ENCODE peak calls at places on chromosome 18, in seven cellular contexts. One of them, this sample, is unnamed.

GRCh38 chr18:28123401-28124030 is 53.4 kb downstream of the CDH2 start:
- DNase-seq in activated gamma-delta T cell: no peak
- DNase-seq in stimulated activated CD4-positive, alpha-beta T cell treated with anti-CD3 and anti-CD28 coated beads, Interleukin-4, amount 100 ng/mL, for 24 hours: no peak
- DNase-seq in NCI-H1105 treated with DMSO at 0.1 percent for 48 hours: no peak
- DNase-seq in thyroid gland: no peak
- DNase-seq in NCI-H2081: no peak
- DNase-seq in body of pancreas: no peak
- DNase-seq in this sample: no peak

GRCh38 chr18:22962004-22962403 is 28.9 kb downstream of the RBBP8 start:
- DNase-seq in activated gamma-delta T cell: no peak
- DNase-seq in stimulated activated CD4-positive, alpha-beta T cell treated with anti-CD3 and anti-CD28 coated beads, Interleukin-4, amount 100 ng/mL, for 24 hours: no peak
- DNase-seq in NCI-H1105 treated with DMSO at 0.1 percent for 48 hours: no peak
- DNase-seq in thyroid gland: no peak
- DNase-seq in NCI-H2081: no peak
- DNase-seq in body of pancreas: no peak
- DNase-seq in this sample: no peak

GRCh38 chr18:38644875-38645641 is 1079.5 kb upstream of the CELF4 start:
- DNase-seq in activated gamma-delta T cell: no peak
- DNase-seq in stimulated activated CD4-positive, alpha-beta T cell treated with anti-CD3 and anti-CD28 coated beads, Interleukin-4, amount 100 ng/mL, for 24 hours: no peak
- DNase-seq in NCI-H1105 treated with DMSO at 0.1 percent for 48 hours: no peak
- DNase-seq in thyroid gland: no peak
- DNase-seq in NCI-H2081: no peak
- DNase-seq in body of pancreas: no peak
- DNase-seq in this sample: no peak

GRCh38 chr18:78814766-78815165 is 164.9 kb upstream of the SALL3 start:
- DNase-seq in activated gamma-delta T cell: no peak
- DNase-seq in stimulated activated CD4-positive, alpha-beta T cell treated with anti-CD3 and anti-CD28 coated beads, Interleukin-4, amount 100 ng/mL, for 24 hours: no peak
- DNase-seq in NCI-H1105 treated with DMSO at 0.1 percent for 48 hours: no peak
- DNase-seq in thyroid gland: peak; percentile 24
- DNase-seq in NCI-H2081: no peak
- DNase-seq in body of pancreas: no peak
- DNase-seq in this sample: no peak

GRCh38 chr18:31497711-31498449 is at the start of gene DSG2:
- DNase-seq in activated gamma-delta T cell: peak; percentile 10
- DNase-seq in stimulated activated CD4-positive, alpha-beta T cell treated with anti-CD3 and anti-CD28 coated beads, Interleukin-4, amount 100 ng/mL, for 24 hours: no peak
- DNase-seq in NCI-H1105 treated with DMSO at 0.1 percent for 48 hours: peak; percentile 30
- DNase-seq in thyroid gland: peak; percentile 91
- DNase-seq in NCI-H2081: peak; percentile 68
- DNase-seq in body of pancreas: peak; percentile 90
- DNase-seq in this sample: no peak

GRCh38 chr18:28412521-28412920 is 235.6 kb upstream of the CDH2 start:
- DNase-seq in activated gamma-delta T cell: no peak
- DNase-seq in stimulated activated CD4-positive, alpha-beta T cell treated with anti-CD3 and anti-CD28 coated beads, Interleukin-4, amount 100 ng/mL, for 24 hours: no peak
- DNase-seq in NCI-H1105 treated with DMSO at 0.1 percent for 48 hours: no peak
- DNase-seq in thyroid gland: no peak
- DNase-seq in NCI-H2081: no peak
- DNase-seq in body of pancreas: no peak
- DNase-seq in this sample: no peak

GRCh38 chr18:23650963-23651927 is 11.5 kb downstream of the ANKRD29 start:
- DNase-seq in activated gamma-delta T cell: no peak
- DNase-seq in stimulated activated CD4-positive, alpha-beta T cell treated with anti-CD3 and anti-CD28 coated beads, Interleukin-4, amount 100 ng/mL, for 24 hours: no peak
- DNase-seq in NCI-H1105 treated with DMSO at 0.1 percent for 48 hours: no peak
- DNase-seq in thyroid gland: no peak
- DNase-seq in NCI-H2081: no peak
- DNase-seq in body of pancreas: no peak
- DNase-seq in this sample: peak; percentile 52

GRCh38 chr18:58788470-58788869 is 76.2 kb upstream of the ZNF532 start:
- DNase-seq in activated gamma-delta T cell: no peak
- DNase-seq in stimulated activated CD4-positive, alpha-beta T cell treated with anti-CD3 and anti-CD28 coated beads, Interleukin-4, amount 100 ng/mL, for 24 hours: no peak
- DNase-seq in NCI-H1105 treated with DMSO at 0.1 percent for 48 hours: no peak
- DNase-seq in thyroid gland: no peak
- DNase-seq in NCI-H2081: no peak
- DNase-seq in body of pancreas: no peak
- DNase-seq in this sample: no peak

GRCh38 chr18:28366667-28367066 is 189.7 kb upstream of the CDH2 start:
- DNase-seq in activated gamma-delta T cell: no peak
- DNase-seq in stimulated activated CD4-positive, alpha-beta T cell treated with anti-CD3 and anti-CD28 coated beads, Interleukin-4, amount 100 ng/mL, for 24 hours: no peak
- DNase-seq in NCI-H1105 treated with DMSO at 0.1 percent for 48 hours: no peak
- DNase-seq in thyroid gland: no peak
- DNase-seq in NCI-H2081: no peak
- DNase-seq in body of pancreas: no peak
- DNase-seq in this sample: peak; percentile 17

GRCh38 chr18:22273101-22274039 is 104.0 kb downstream of the GATA6 start:
- DNase-seq in activated gamma-delta T cell: no peak
- DNase-seq in stimulated activated CD4-positive, alpha-beta T cell treated with anti-CD3 and anti-CD28 coated beads, Interleukin-4, amount 100 ng/mL, for 24 hours: no peak
- DNase-seq in NCI-H1105 treated with DMSO at 0.1 percent for 48 hours: no peak
- DNase-seq in thyroid gland: no peak
- DNase-seq in NCI-H2081: no peak
- DNase-seq in body of pancreas: no peak
- DNase-seq in this sample: no peak

GRCh38 chr18:77400561-77400960 is 150.9 kb downstream of the GALR1 start:
- DNase-seq in activated gamma-delta T cell: no peak
- DNase-seq in stimulated activated CD4-positive, alpha-beta T cell treated with anti-CD3 and anti-CD28 coated beads, Interleukin-4, amount 100 ng/mL, for 24 hours: no peak
- DNase-seq in NCI-H1105 treated with DMSO at 0.1 percent for 48 hours: no peak
- DNase-seq in thyroid gland: no peak
- DNase-seq in NCI-H2081: no peak
- DNase-seq in body of pancreas: no peak
- DNase-seq in this sample: no peak

GRCh38 chr18:46062781-46063180 is 9.3 kb downstream of the PSTPIP2 start:
- DNase-seq in activated gamma-delta T cell: no peak
- DNase-seq in stimulated activated CD4-positive, alpha-beta T cell treated with anti-CD3 and anti-CD28 coated beads, Interleukin-4, amount 100 ng/mL, for 24 hours: no peak
- DNase-seq in NCI-H1105 treated with DMSO at 0.1 percent for 48 hours: no peak
- DNase-seq in thyroid gland: no peak
- DNase-seq in NCI-H2081: no peak
- DNase-seq in body of pancreas: no peak
- DNase-seq in this sample: no peak

GRCh38 chr18:30908381-30908780 is 134.2 kb downstream of the DSC3 start:
- DNase-seq in activated gamma-delta T cell: no peak
- DNase-seq in stimulated activated CD4-positive, alpha-beta T cell treated with anti-CD3 and anti-CD28 coated beads, Interleukin-4, amount 100 ng/mL, for 24 hours: no peak
- DNase-seq in NCI-H1105 treated with DMSO at 0.1 percent for 48 hours: no peak
- DNase-seq in thyroid gland: no peak
- DNase-seq in NCI-H2081: no peak
- DNase-seq in body of pancreas: no peak
- DNase-seq in this sample: no peak

GRCh38 chr18:36568487-36568886 is 260.3 kb downstream of the TPGS2 start:
- DNase-seq in activated gamma-delta T cell: no peak
- DNase-seq in stimulated activated CD4-positive, alpha-beta T cell treated with anti-CD3 and anti-CD28 coated beads, Interleukin-4, amount 100 ng/mL, for 24 hours: no peak
- DNase-seq in NCI-H1105 treated with DMSO at 0.1 percent for 48 hours: no peak
- DNase-seq in thyroid gland: no peak
- DNase-seq in NCI-H2081: no peak
- DNase-seq in body of pancreas: no peak
- DNase-seq in this sample: no peak

GRCh38 chr18:49241852-49242251 is 218.6 kb downstream of the DYM start:
- DNase-seq in activated gamma-delta T cell: no peak
- DNase-seq in stimulated activated CD4-positive, alpha-beta T cell treated with anti-CD3 and anti-CD28 coated beads, Interleukin-4, amount 100 ng/mL, for 24 hours: no peak
- DNase-seq in NCI-H1105 treated with DMSO at 0.1 percent for 48 hours: no peak
- DNase-seq in thyroid gland: no peak
- DNase-seq in NCI-H2081: no peak
- DNase-seq in body of pancreas: no peak
- DNase-seq in this sample: no peak

GRCh38 chr18:2609604-2610003 is 38.2 kb downstream of the NDC80 start:
- DNase-seq in activated gamma-delta T cell: no peak
- DNase-seq in stimulated activated CD4-positive, alpha-beta T cell treated with anti-CD3 and anti-CD28 coated beads, Interleukin-4, amount 100 ng/mL, for 24 hours: no peak
- DNase-seq in NCI-H1105 treated with DMSO at 0.1 percent for 48 hours: no peak
- DNase-seq in thyroid gland: no peak
- DNase-seq in NCI-H2081: no peak
- DNase-seq in body of pancreas: no peak
- DNase-seq in this sample: no peak

GRCh38 chr18:32877371-32877770 is 104.5 kb upstream of the KLHL14 start:
- DNase-seq in activated gamma-delta T cell: no peak
- DNase-seq in stimulated activated CD4-positive, alpha-beta T cell treated with anti-CD3 and anti-CD28 coated beads, Interleukin-4, amount 100 ng/mL, for 24 hours: no peak
- DNase-seq in NCI-H1105 treated with DMSO at 0.1 percent for 48 hours: no peak
- DNase-seq in thyroid gland: no peak
- DNase-seq in NCI-H2081: no peak
- DNase-seq in body of pancreas: no peak
- DNase-seq in this sample: no peak

GRCh38 chr18:54716586-54716985 is 111.7 kb upstream of the RAB27B start:
- DNase-seq in activated gamma-delta T cell: no peak
- DNase-seq in stimulated activated CD4-positive, alpha-beta T cell treated with anti-CD3 and anti-CD28 coated beads, Interleukin-4, amount 100 ng/mL, for 24 hours: no peak
- DNase-seq in NCI-H1105 treated with DMSO at 0.1 percent for 48 hours: no peak
- DNase-seq in thyroid gland: no peak
- DNase-seq in NCI-H2081: no peak
- DNase-seq in body of pancreas: peak; percentile 50
- DNase-seq in this sample: no peak

GRCh38 chr18:58671941-58672565 is 788 bp downstream of the MALT1 start:
- DNase-seq in activated gamma-delta T cell: no peak
- DNase-seq in stimulated activated CD4-positive, alpha-beta T cell treated with anti-CD3 and anti-CD28 coated beads, Interleukin-4, amount 100 ng/mL, for 24 hours: no peak
- DNase-seq in NCI-H1105 treated with DMSO at 0.1 percent for 48 hours: peak; percentile 50
- DNase-seq in thyroid gland: no peak
- DNase-seq in NCI-H2081: no peak
- DNase-seq in body of pancreas: no peak
- DNase-seq in this sample: no peak

GRCh38 chr18:45334188-45334587 is 281.1 kb upstream of the SLC14A2 start:
- DNase-seq in activated gamma-delta T cell: no peak
- DNase-seq in stimulated activated CD4-positive, alpha-beta T cell treated with anti-CD3 and anti-CD28 coated beads, Interleukin-4, amount 100 ng/mL, for 24 hours: no peak
- DNase-seq in NCI-H1105 treated with DMSO at 0.1 percent for 48 hours: no peak
- DNase-seq in thyroid gland: no peak
- DNase-seq in NCI-H2081: no peak
- DNase-seq in body of pancreas: no peak
- DNase-seq in this sample: no peak

GRCh38 chr18:73549236-73549635 is 598.4 kb downstream of the FBXO15 start:
- DNase-seq in activated gamma-delta T cell: no peak
- DNase-seq in stimulated activated CD4-positive, alpha-beta T cell treated with anti-CD3 and anti-CD28 coated beads, Interleukin-4, amount 100 ng/mL, for 24 hours: no peak
- DNase-seq in NCI-H1105 treated with DMSO at 0.1 percent for 48 hours: no peak
- DNase-seq in thyroid gland: no peak
- DNase-seq in NCI-H2081: peak; percentile 5
- DNase-seq in body of pancreas: no peak
- DNase-seq in this sample: no peak

GRCh38 chr18:11808001-11808855 is 43.0 kb upstream of the CHMP1B start:
- DNase-seq in activated gamma-delta T cell: no peak
- DNase-seq in stimulated activated CD4-positive, alpha-beta T cell treated with anti-CD3 and anti-CD28 coated beads, Interleukin-4, amount 100 ng/mL, for 24 hours: no peak
- DNase-seq in NCI-H1105 treated with DMSO at 0.1 percent for 48 hours: no peak
- DNase-seq in thyroid gland: no peak
- DNase-seq in NCI-H2081: no peak
- DNase-seq in body of pancreas: no peak
- DNase-seq in this sample: no peak

GRCh38 chr18:48818329-48819254 is 132.2 kb downstream of the SMAD7 start:
- DNase-seq in activated gamma-delta T cell: no peak
- DNase-seq in stimulated activated CD4-positive, alpha-beta T cell treated with anti-CD3 and anti-CD28 coated beads, Interleukin-4, amount 100 ng/mL, for 24 hours: peak; percentile 2
- DNase-seq in NCI-H1105 treated with DMSO at 0.1 percent for 48 hours: no peak
- DNase-seq in thyroid gland: no peak
- DNase-seq in NCI-H2081: no peak
- DNase-seq in body of pancreas: no peak
- DNase-seq in this sample: peak; percentile 52

GRCh38 chr18:55811964-55812363 is 224.0 kb upstream of the TCF4 start:
- DNase-seq in activated gamma-delta T cell: no peak
- DNase-seq in stimulated activated CD4-positive, alpha-beta T cell treated with anti-CD3 and anti-CD28 coated beads, Interleukin-4, amount 100 ng/mL, for 24 hours: no peak
- DNase-seq in NCI-H1105 treated with DMSO at 0.1 percent for 48 hours: no peak
- DNase-seq in thyroid gland: no peak
- DNase-seq in NCI-H2081: no peak
- DNase-seq in body of pancreas: no peak
- DNase-seq in this sample: no peak

GRCh38 chr18:45951021-45951714 is 16.0 kb downstream of the EPG5 start:
- DNase-seq in activated gamma-delta T cell: no peak
- DNase-seq in stimulated activated CD4-positive, alpha-beta T cell treated with anti-CD3 and anti-CD28 coated beads, Interleukin-4, amount 100 ng/mL, for 24 hours: no peak
- DNase-seq in NCI-H1105 treated with DMSO at 0.1 percent for 48 hours: no peak
- DNase-seq in thyroid gland: no peak
- DNase-seq in NCI-H2081: no peak
- DNase-seq in body of pancreas: no peak
- DNase-seq in this sample: no peak

GRCh38 chr18:55844373-55844772 is 256.4 kb upstream of the TCF4 start:
- DNase-seq in activated gamma-delta T cell: no peak
- DNase-seq in stimulated activated CD4-positive, alpha-beta T cell treated with anti-CD3 and anti-CD28 coated beads, Interleukin-4, amount 100 ng/mL, for 24 hours: no peak
- DNase-seq in NCI-H1105 treated with DMSO at 0.1 percent for 48 hours: no peak
- DNase-seq in thyroid gland: no peak
- DNase-seq in NCI-H2081: no peak
- DNase-seq in body of pancreas: no peak
- DNase-seq in this sample: no peak

GRCh38 chr18:3217930-3218647 is 1.7 kb downstream of the MYOM1 start:
- DNase-seq in activated gamma-delta T cell: no peak
- DNase-seq in stimulated activated CD4-positive, alpha-beta T cell treated with anti-CD3 and anti-CD28 coated beads, Interleukin-4, amount 100 ng/mL, for 24 hours: no peak
- DNase-seq in NCI-H1105 treated with DMSO at 0.1 percent for 48 hours: no peak
- DNase-seq in thyroid gland: no peak
- DNase-seq in NCI-H2081: no peak
- DNase-seq in body of pancreas: peak; percentile 75
- DNase-seq in this sample: no peak

GRCh38 chr18:72181241-72181764 is 362.8 kb downstream of the CBLN2 start:
- DNase-seq in activated gamma-delta T cell: no peak
- DNase-seq in stimulated activated CD4-positive, alpha-beta T cell treated with anti-CD3 and anti-CD28 coated beads, Interleukin-4, amount 100 ng/mL, for 24 hours: peak; percentile 6
- DNase-seq in NCI-H1105 treated with DMSO at 0.1 percent for 48 hours: no peak
- DNase-seq in thyroid gland: no peak
- DNase-seq in NCI-H2081: no peak
- DNase-seq in body of pancreas: no peak
- DNase-seq in this sample: no peak

GRCh38 chr18:11482271-11482670 is 127.1 kb upstream of the SLC35G4 start:
- DNase-seq in activated gamma-delta T cell: no peak
- DNase-seq in stimulated activated CD4-positive, alpha-beta T cell treated with anti-CD3 and anti-CD28 coated beads, Interleukin-4, amount 100 ng/mL, for 24 hours: no peak
- DNase-seq in NCI-H1105 treated with DMSO at 0.1 percent for 48 hours: no peak
- DNase-seq in thyroid gland: no peak
- DNase-seq in NCI-H2081: no peak
- DNase-seq in body of pancreas: no peak
- DNase-seq in this sample: no peak

GRCh38 chr18:41266616-41267015 is 688.4 kb upstream of the PIK3C3 start:
- DNase-seq in activated gamma-delta T cell: no peak
- DNase-seq in stimulated activated CD4-positive, alpha-beta T cell treated with anti-CD3 and anti-CD28 coated beads, Interleukin-4, amount 100 ng/mL, for 24 hours: no peak
- DNase-seq in NCI-H1105 treated with DMSO at 0.1 percent for 48 hours: no peak
- DNase-seq in thyroid gland: no peak
- DNase-seq in NCI-H2081: no peak
- DNase-seq in body of pancreas: no peak
- DNase-seq in this sample: no peak

GRCh38 chr18:43563780-43564179 is 286.5 kb upstream of the SYT4 start:
- DNase-seq in activated gamma-delta T cell: no peak
- DNase-seq in stimulated activated CD4-positive, alpha-beta T cell treated with anti-CD3 and anti-CD28 coated beads, Interleukin-4, amount 100 ng/mL, for 24 hours: no peak
- DNase-seq in NCI-H1105 treated with DMSO at 0.1 percent for 48 hours: peak; percentile 61
- DNase-seq in thyroid gland: peak; percentile 39
- DNase-seq in NCI-H2081: peak; percentile 48
- DNase-seq in body of pancreas: peak; percentile 55
- DNase-seq in this sample: peak; percentile 76

GRCh38 chr18:9520666-9521065 is 45.4 kb downstream of the RALBP1 start:
- DNase-seq in activated gamma-delta T cell: no peak
- DNase-seq in stimulated activated CD4-positive, alpha-beta T cell treated with anti-CD3 and anti-CD28 coated beads, Interleukin-4, amount 100 ng/mL, for 24 hours: no peak
- DNase-seq in NCI-H1105 treated with DMSO at 0.1 percent for 48 hours: no peak
- DNase-seq in thyroid gland: no peak
- DNase-seq in NCI-H2081: no peak
- DNase-seq in body of pancreas: no peak
- DNase-seq in this sample: no peak

GRCh38 chr18:57029761-57030160 is 117.1 kb upstream of the BOD1L2 start:
- DNase-seq in activated gamma-delta T cell: no peak
- DNase-seq in stimulated activated CD4-positive, alpha-beta T cell treated with anti-CD3 and anti-CD28 coated beads, Interleukin-4, amount 100 ng/mL, for 24 hours: no peak
- DNase-seq in NCI-H1105 treated with DMSO at 0.1 percent for 48 hours: peak; percentile 31
- DNase-seq in thyroid gland: no peak
- DNase-seq in NCI-H2081: no peak
- DNase-seq in body of pancreas: no peak
- DNase-seq in this sample: no peak

GRCh38 chr18:8031496-8031895 is 464.4 kb downstream of the PTPRM start:
- DNase-seq in activated gamma-delta T cell: no peak
- DNase-seq in stimulated activated CD4-positive, alpha-beta T cell treated with anti-CD3 and anti-CD28 coated beads, Interleukin-4, amount 100 ng/mL, for 24 hours: no peak
- DNase-seq in NCI-H1105 treated with DMSO at 0.1 percent for 48 hours: no peak
- DNase-seq in thyroid gland: no peak
- DNase-seq in NCI-H2081: no peak
- DNase-seq in body of pancreas: no peak
- DNase-seq in this sample: no peak

GRCh38 chr18:4119813-4120212 is 335.3 kb downstream of the DLGAP1 start:
- DNase-seq in activated gamma-delta T cell: no peak
- DNase-seq in stimulated activated CD4-positive, alpha-beta T cell treated with anti-CD3 and anti-CD28 coated beads, Interleukin-4, amount 100 ng/mL, for 24 hours: no peak
- DNase-seq in NCI-H1105 treated with DMSO at 0.1 percent for 48 hours: no peak
- DNase-seq in thyroid gland: no peak
- DNase-seq in NCI-H2081: no peak
- DNase-seq in body of pancreas: no peak
- DNase-seq in this sample: no peak

GRCh38 chr18:28039078-28039477 is 137.9 kb downstream of the CDH2 start:
- DNase-seq in activated gamma-delta T cell: no peak
- DNase-seq in stimulated activated CD4-positive, alpha-beta T cell treated with anti-CD3 and anti-CD28 coated beads, Interleukin-4, amount 100 ng/mL, for 24 hours: no peak
- DNase-seq in NCI-H1105 treated with DMSO at 0.1 percent for 48 hours: no peak
- DNase-seq in thyroid gland: no peak
- DNase-seq in NCI-H2081: no peak
- DNase-seq in body of pancreas: no peak
- DNase-seq in this sample: no peak

GRCh38 chr18:35949903-35950627 is 22.4 kb upstream of the RMP24 start:
- DNase-seq in activated gamma-delta T cell: peak; percentile 19
- DNase-seq in stimulated activated CD4-positive, alpha-beta T cell treated with anti-CD3 and anti-CD28 coated beads, Interleukin-4, amount 100 ng/mL, for 24 hours: peak; percentile 61
- DNase-seq in NCI-H1105 treated with DMSO at 0.1 percent for 48 hours: peak; percentile 64
- DNase-seq in thyroid gland: peak; percentile 46
- DNase-seq in NCI-H2081: peak; percentile 79
- DNase-seq in body of pancreas: peak; percentile 65
- DNase-seq in this sample: peak; percentile 74

GRCh38 chr18:59228361-59228760 is 8.4 kb downstream of the GRP start:
- DNase-seq in activated gamma-delta T cell: no peak
- DNase-seq in stimulated activated CD4-positive, alpha-beta T cell treated with anti-CD3 and anti-CD28 coated beads, Interleukin-4, amount 100 ng/mL, for 24 hours: no peak
- DNase-seq in NCI-H1105 treated with DMSO at 0.1 percent for 48 hours: no peak
- DNase-seq in thyroid gland: no peak
- DNase-seq in NCI-H2081: no peak
- DNase-seq in body of pancreas: no peak
- DNase-seq in this sample: no peak